ENCODE peak calls at places on chromosomes 4 and X, in seven cellular contexts. R is epithelial cell of esophagus; G is right cardiac atrium; S is RCC 7860; K is NCI-H1930; F is activated CD4-positive, alpha-beta T cell treated with anti-CD3 and anti-CD28 coated beads, Interleukin-2, amount 10 ng/mL, durations not matched to agents 7 days and 5 days; Q is NCI-H69. B is an unnamed sample.

GRCh38 chr4:118076958-118077766 is 42.9 kb downstream of the NDST3 start:
- DNase-seq in R (peak), S (no peak), Q (peak), F (peak), K (no peak), G (no peak), B (no peak)

GRCh38 chrX:47674776-47675175 is 15.8 kb upstream of the UXT start:
- DNase-seq in G (no peak), Q (no peak), K (no peak), F (no peak), S (no peak), R (no peak), B (no peak)

GRCh38 chr4:121016630-121017029 is 55.7 kb downstream of the NDNF start:
- DNase-seq in G (no peak), Q (no peak), K (no peak), R (no peak), S (no peak), F (no peak), B (no peak)

GRCh38 chr4:166042510-166043055 is 169.5 kb downstream of the TLL1 start:
- DNase-seq in S (no peak), G (no peak), K (no peak), F (no peak), R (peak), Q (no peak), B (no peak)

GRCh38 chr4:48909697-48910096 is 3.1 kb upstream of the OCIAD2 start:
- DNase-seq in Q (no peak), G (no peak), R (peak), S (peak), K (no peak), F (no peak), B (peak)

GRCh38 chr4:153428816-153429592 is 37.2 kb upstream of the TMEM131L start:
- DNase-seq in Q (no peak), R (no peak), K (no peak), G (no peak), F (peak), S (no peak), B (no peak)

GRCh38 chrX:18895157-18895952 is 88.6 kb downstream of the PHKA2 start:
- DNase-seq in K (no peak), R (peak), S (no peak), F (no peak), G (peak), Q (no peak), B (no peak)

GRCh38 chr4:30839583-30840520 is 119.7 kb downstream of the PCDH7 start:
- DNase-seq in S (peak), K (no peak), G (no peak), Q (no peak), F (no peak), R (peak), B (no peak)

GRCh38 chr4:4727536-4727935 is 131.9 kb upstream of the MSX1 start:
- DNase-seq in G (no peak), R (no peak), Q (no peak), K (no peak), S (no peak), F (no peak), B (no peak)

GRCh38 chr4:101346312-101346561 is 1.1 kb downstream of the PPP3CA start:
- DNase-seq in K (no peak), R (peak), Q (no peak), S (no peak), F (peak), G (no peak), B (no peak)

GRCh38 chr4:177573487-177573886 is 131.2 kb upstream of the AGA start:
- DNase-seq in G (no peak), K (no peak), F (no peak), R (peak), Q (no peak), S (peak), B (no peak)

GRCh38 chr4:44016582-44017421 is 431.8 kb downstream of the KCTD8 start:
- DNase-seq in G (no peak), R (no peak), S (no peak), K (no peak), F (no peak), Q (peak), B (no peak)

GRCh38 chrX:10516781-10517322 is 103.5 kb downstream of the MID1 start:
- DNase-seq in F (no peak), K (no peak), G (no peak), S (no peak), Q (no peak), R (no peak), B (no peak)

GRCh38 chr4:57154191-57154590 is 44.0 kb upstream of the IGFBP7 start:
- DNase-seq in S (no peak), G (no peak), F (no peak), K (no peak), Q (peak), R (peak), B (no peak)

GRCh38 chr4:94626942-94627341 is 130.8 kb upstream of the BMPR1B start:
- DNase-seq in G (no peak), Q (no peak), K (no peak), S (no peak), F (no peak), R (no peak), B (no peak)

GRCh38 chrX:153723351-153724251 is 586 bp downstream of the BCAP31 start:
- DNase-seq in F (peak), G (no peak), S (peak), K (peak), Q (peak), R (peak), B (no peak)

GRCh38 chr4:5956285-5957021 is 61.8 kb downstream of the C4orf50 start:
- DNase-seq in Q (peak), S (no peak), F (no peak), K (peak), G (peak), R (no peak), B (no peak)

GRCh38 chrX:115023139-115023538 is 5.7 kb upstream of the IL13RA2 start:
- DNase-seq in S (peak), G (no peak), Q (no peak), K (no peak), R (peak), F (no peak), B (peak)

GRCh38 chrX:11886745-11887144 is 128.7 kb downstream of the MSL3 start:
- DNase-seq in S (peak), R (peak), G (no peak), K (no peak), F (no peak), Q (peak), B (no peak)

GRCh38 chrX:17032351-17032750 is 85.9 kb downstream of the REPS2 start:
- DNase-seq in G (no peak), K (no peak), Q (no peak), S (peak), F (no peak), R (peak), B (no peak)

GRCh38 chrX:1903380-1903935 is 288.6 kb downstream of the ASMT start:
- DNase-seq in F (no peak), K (no peak), Q (no peak), G (no peak), R (peak), S (peak), B (no peak)

GRCh38 chr4:154560824-154561231 is 2.0 kb upstream of the FGB start:
- DNase-seq in K (no peak), S (peak), R (peak), G (no peak), F (no peak), Q (no peak), B (no peak)

GRCh38 chr4:15656038-15656470 is 897 bp upstream of the FBXL5 start:
- DNase-seq in S (no peak), R (no peak), F (no peak), K (no peak), Q (peak), G (peak), B (no peak)

GRCh38 chrX:149004936-149005335 is 500.2 kb downstream of the IDS start:
- DNase-seq in S (no peak), G (no peak), F (no peak), K (no peak), R (no peak), Q (no peak), B (no peak)

GRCh38 chr4:77581724-77582123 is 23.9 kb upstream of the CXCL13 start:
- DNase-seq in G (no peak), F (no peak), Q (no peak), R (peak), S (peak), K (no peak), B (no peak)

GRCh38 chrX:2176733-2177132 is 324.0 kb downstream of the DHRSX start:
- DNase-seq in R (no peak), Q (no peak), S (no peak), F (no peak), K (no peak), G (no peak), B (no peak)

GRCh38 chrX:43448688-43449087 is 207.4 kb upstream of the MAOA start:
- DNase-seq in G (no peak), F (no peak), K (no peak), Q (no peak), S (no peak), R (no peak), B (no peak)

GRCh38 chrX:23656684-23657083 is 10.6 kb upstream of the PRDX4 start:
- DNase-seq in K (no peak), Q (no peak), G (no peak), S (no peak), R (peak), F (no peak), B (no peak)

GRCh38 chr4:1775731-1776500 is 17.2 kb upstream of the FGFR3 start:
- DNase-seq in F (no peak), G (no peak), Q (no peak), K (no peak), R (peak), S (no peak), B (no peak)

GRCh38 chrX:135890087-135890585 is 3.1 kb downstream of the CT45A10 start:
- DNase-seq in Q (no peak), R (no peak), F (no peak), G (no peak), S (no peak), K (no peak), B (no peak)

GRCh38 chrX:9785944-9786741 is at the start of gene SHROOM2:
- DNase-seq in F (no peak), Q (peak), R (peak), K (no peak), S (no peak), G (no peak), B (peak)

GRCh38 chr4:24408640-24409039 is 175.7 kb downstream of the DHX15 start:
- DNase-seq in G (no peak), S (no peak), K (no peak), F (no peak), R (no peak), Q (no peak), B (no peak)

GRCh38 chr4:1337376-1337831 is 9.6 kb upstream of the UVSSA start:
- DNase-seq in K (no peak), R (no peak), Q (no peak), G (peak), S (peak), F (peak), B (peak)

GRCh38 chrX:69066966-69067525 is 98.2 kb downstream of the PJA1 start:
- DNase-seq in K (no peak), Q (no peak), R (no peak), S (no peak), F (no peak), G (no peak), B (no peak)

GRCh38 chrX:15142084-15142715 is 127.7 kb downstream of the ASB9 start:
- DNase-seq in K (no peak), Q (no peak), S (no peak), F (no peak), R (peak), G (no peak), B (no peak)

GRCh38 chr4:52711271-52711670 is 40.0 kb downstream of the ERVMER34-1 start:
- DNase-seq in S (no peak), Q (no peak), G (no peak), K (no peak), R (no peak), F (no peak), B (no peak)

GRCh38 chr4:57305836-57306235 is 195.7 kb upstream of the IGFBP7 start:
- DNase-seq in G (no peak), F (no peak), R (no peak), S (no peak), K (no peak), Q (no peak), B (no peak)

B was measured in 8988T.